ENCODE peak calls at places on chromosomes 3 and 15, in four cellular contexts. O is H1, S is IMR-90, G is mesendoderm. A is an unnamed sample.
A peak's percentile ranks its signal among the peaks of the same experiment; 100 is the strongest.

GRCh38 chr3:126270145-126270811 is 86.9 kb downstream of the KLF15 start:
- DNase-seq in O (no peak), S (peak; percentile 34), G (no peak), A (peak; percentile 20)

GRCh38 chr3:58962040-58962651 is 87.7 kb downstream of the CFAP20DC start:
- DNase-seq in O (no peak), S (peak; percentile 59), G (no peak), A (no peak)

GRCh38 chr15:67030036-67030762 is 35.2 kb upstream of the SMAD3 start:
- DNase-seq in O (peak; percentile 85), S (no peak), G (peak; percentile 77), A (peak; percentile 86)

GRCh38 chr3:186590580-186591296 is 20.2 kb downstream of the DNAJB11 start:
- DNase-seq in O (no peak), S (no peak), G (no peak), A (no peak)

GRCh38 chr3:35484939-35485605 is 154.3 kb upstream of the ARPP21 start:
- DNase-seq in O (no peak), S (no peak), G (no peak), A (no peak)

GRCh38 chr15:80160570-80161156 is 7.9 kb downstream of the FAH start:
- DNase-seq in O (no peak), S (peak; percentile 96), G (peak; percentile 71), A (no peak)

GRCh38 chr3:125148836-125149235 is 63.7 kb downstream of the SLC12A8 start:
- DNase-seq in O (no peak), S (peak; percentile 33), G (peak; percentile 71), A (no peak)

GRCh38 chr3:89699771-89700170 is 592.4 kb downstream of the EPHA3 start:
- DNase-seq in O (no peak), S (no peak), G (no peak), A (no peak)

GRCh38 chr3:82883072-82883471 is 1121.6 kb upstream of the GBE1 start:
- DNase-seq in O (no peak), S (no peak), G (no peak), A (no peak)

GRCh38 chr3:124811441-124811840 is 75.7 kb downstream of the ITGB5 start:
- DNase-seq in O (no peak), S (peak; percentile 76), G (no peak), A (no peak)

GRCh38 chr15:100468265-100468664 is 60.5 kb downstream of the CERS3 start:
- DNase-seq in O (no peak), S (no peak), G (no peak), A (no peak)

GRCh38 chr15:88077249-88077810 is 179.2 kb downstream of the NTRK3 start:
- DNase-seq in O (no peak), S (no peak), G (no peak), A (no peak)

GRCh38 chr3:186307594-186307993 is 54.4 kb downstream of the DGKG start:
- DNase-seq in O (no peak), S (peak; percentile 52), G (peak; percentile 31), A (no peak)

GRCh38 chr3:136804164-136804563 is 14.8 kb upstream of the SLC35G2 start:
- DNase-seq in O (no peak), S (no peak), G (no peak), A (no peak)

GRCh38 chr15:61474796-61475195 is 245.7 kb upstream of the RORA start:
- DNase-seq in O (no peak), S (no peak), G (no peak), A (no peak)

GRCh38 chr3:188123170-188123920 is 30.6 kb upstream of the LPP start:
- DNase-seq in O (no peak), S (peak; percentile 57), G (no peak), A (no peak)

GRCh38 chr15:63912061-63912615 is 78.4 kb upstream of the HERC1 start:
- DNase-seq in O (no peak), S (no peak), G (no peak), A (no peak)

GRCh38 chr3:191441687-191442086 is 19.3 kb upstream of the PYDC2 start:
- DNase-seq in O (no peak), S (no peak), G (no peak), A (no peak)

GRCh38 chr3:76570436-76571057 is 469.4 kb upstream of the ROBO2 start:
- DNase-seq in O (no peak), S (peak; percentile 48), G (peak; percentile 22), A (no peak)

GRCh38 chr15:31331389-31331788 is 4.8 kb downstream of the KLF13 start:
- DNase-seq in O (no peak), S (no peak), G (no peak), A (no peak)

GRCh38 chr3:15941958-15942357 is 144.2 kb upstream of the ANKRD28 start:
- DNase-seq in O (no peak), S (peak; percentile 31), G (no peak), A (no peak)

GRCh38 chr3:139523166-139523565 is 16.4 kb downstream of the RBP1 start:
- DNase-seq in O (peak; percentile 28), S (no peak), G (no peak), A (no peak)

GRCh38 chr3:42497009-42497731 is 5.3 kb upstream of the VIPR1 start:
- DNase-seq in O (peak; percentile 61), S (peak; percentile 19), G (peak; percentile 98), A (peak; percentile 80)

GRCh38 chr15:98914626-98915025 is 93.0 kb downstream of the PGPEP1L start:
- DNase-seq in O (no peak), S (peak; percentile 99), G (no peak), A (no peak)

GRCh38 chr3:11774296-11774877 is 72.3 kb downstream of the TAMM41 start:
- DNase-seq in O (peak; percentile 71), S (peak; percentile 45), G (peak; percentile 87), A (peak; percentile 85)

GRCh38 chr3:70890085-70890484 is 577.6 kb upstream of the MDFIC2 start:
- DNase-seq in O (no peak), S (no peak), G (no peak), A (no peak)

GRCh38 chr3:117661636-117662095 is 952.1 kb downstream of the TUSC7 start:
- DNase-seq in O (no peak), S (peak; percentile 76), G (no peak), A (no peak)

GRCh38 chr3:72165337-72165736 is 380.4 kb upstream of the PROK2 start:
- DNase-seq in O (no peak), S (peak; percentile 7), G (peak; percentile 34), A (no peak)

GRCh38 chr3:52671676-52672075 is 14.0 kb downstream of the PBRM1 start:
- DNase-seq in O (no peak), S (no peak), G (peak; percentile 29), A (no peak)

GRCh38 chr15:74892313-74892712 is 2.5 kb downstream of the MPI start:
- DNase-seq in O (no peak), S (no peak), G (no peak), A (no peak)

GRCh38 chr15:74891469-74891868 is 1.6 kb downstream of the MPI start:
- DNase-seq in O (no peak), S (no peak), G (no peak), A (no peak)

GRCh38 chr15:74892931-74893330 is 3.1 kb downstream of the MPI start:
- DNase-seq in O (no peak), S (no peak), G (no peak), A (no peak)

GRCh38 chr15:74895830-74896229 is 6.0 kb downstream of the MPI start:
- DNase-seq in O (no peak), S (no peak), G (no peak), A (no peak)

DNA sequence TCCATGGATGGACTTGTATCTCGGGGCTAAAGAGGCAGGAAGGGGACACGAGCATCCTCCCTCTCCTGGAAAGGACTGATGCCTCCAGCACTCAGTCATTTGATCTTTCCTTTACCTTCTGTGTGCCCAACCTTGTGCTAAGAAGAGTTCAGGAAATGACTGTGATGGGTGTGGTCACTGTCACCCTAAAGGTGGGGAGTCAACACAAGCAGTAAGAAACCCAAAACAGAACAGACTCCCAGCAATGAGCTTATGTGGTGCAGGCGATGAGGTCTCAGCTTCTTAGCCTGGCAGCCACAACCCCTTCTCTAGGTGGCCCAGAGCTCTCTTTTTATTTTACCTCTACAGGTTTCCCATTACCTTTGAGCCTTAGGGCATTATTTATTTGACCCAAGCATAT is 3.8 kb downstream of the MPI start:
- DNase-seq in O (no peak), S (no peak), G (no peak), A (no peak)
- H4K5ac ChIP-seq in O (no peak overlapping the region), S (no peak overlapping the region), G (no peak overlapping the region), A (no peak overlapping the region)

DNA sequence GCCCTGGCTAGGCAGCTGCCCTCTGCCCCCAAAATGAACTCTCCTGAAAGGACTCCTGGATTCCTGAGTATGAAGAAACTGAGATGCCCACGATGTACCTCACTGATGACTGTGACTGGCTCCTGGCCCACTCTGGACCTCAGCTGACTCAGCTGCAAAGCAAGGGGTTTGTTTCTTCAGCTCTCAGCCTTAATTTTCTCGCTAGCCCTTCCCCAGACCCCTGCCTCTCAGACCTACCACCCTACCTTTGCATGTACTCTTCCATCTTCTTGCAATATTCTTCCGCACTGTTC is 5.2 kb upstream of the GNAI2 start:
- DNase-seq in O (no peak), S (peak; percentile 63), G (no peak), A (no peak)
- H2BK15ac ChIP-seq in O (no peak overlapping the region), S (no peak overlapping the region), G (no peak overlapping the region), A (no peak overlapping the region)

GRCh38 chr15:95485367-95485766 is 845.1 kb upstream of the NR2F2 start:
- DNase-seq in O (no peak), S (no peak), G (no peak), A (no peak)

GRCh38 chr15:95486224-95486623 is 844.3 kb upstream of the NR2F2 start:
- DNase-seq in O (no peak), S (no peak), G (no peak), A (no peak)
- H3K56ac ChIP-seq in O (no peak overlapping the region), S (no peak overlapping the region), G (no peak overlapping the region), A (no peak overlapping the region)

DNA sequence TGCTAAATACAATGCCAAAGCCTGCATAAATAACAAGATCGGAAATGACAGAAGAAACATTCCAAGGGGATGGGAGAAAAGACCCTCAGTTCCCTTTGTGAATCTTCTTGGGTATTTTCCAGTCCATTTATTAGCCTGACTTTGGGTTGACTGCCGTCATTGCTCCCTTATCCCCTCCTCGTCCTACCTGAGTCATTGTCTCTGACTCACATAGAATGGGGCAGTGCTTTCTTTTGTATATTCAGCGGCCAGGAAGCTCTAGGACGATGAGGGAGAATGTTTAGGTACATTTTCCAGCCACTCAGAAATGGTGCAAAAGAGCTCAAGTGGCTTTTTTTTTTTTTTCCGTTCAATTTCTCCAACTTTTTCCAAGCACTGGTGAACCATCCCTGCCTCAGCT is 71.6 kb downstream of the KAT2B start:
- DNase-seq in O (no peak), S (peak; percentile 17), G (peak; percentile 34), A (no peak)
- H4K5ac ChIP-seq in O (no peak overlapping the region), S (no peak overlapping the region), G (no peak overlapping the region), A (no peak overlapping the region)

GRCh38 chr3:30966896-30967295 is 72.4 kb upstream of the GADL1 start:
- DNase-seq in O (no peak), S (no peak), G (no peak), A (no peak)

GRCh38 chr3:30970183-30970582 is 75.7 kb upstream of the GADL1 start:
- DNase-seq in O (no peak), S (no peak), G (no peak), A (no peak)

GRCh38 chr3:30977592-30977991 is 83.1 kb upstream of the GADL1 start:
- DNase-seq in O (no peak), S (no peak), G (no peak), A (no peak)

GRCh38 chr3:30972449-30972848 is 78.0 kb upstream of the GADL1 start:
- DNase-seq in O (no peak), S (no peak), G (no peak), A (no peak)
- H2BK15ac ChIP-seq in O (no peak overlapping the region), S (no peak overlapping the region), G (no peak overlapping the region), A (no peak overlapping the region)

A was measured in H9.